ENCODE peak calls at places on chromosomes 13 and 19, in nine cellular contexts. One of them, this sample, is unnamed.

GRCh38 chr19:13441810-13442512 is 64.3 kb downstream of the CACNA1A start:
- DNase-seq in endothelial cell: peak
- DNase-seq in GM23338: peak
- DNase-seq in upper lobe of left lung: no peak
- DNase-seq in dorsolateral prefrontal cortex: no peak
- DNase-seq in astrocyte of the spinal cord: peak
- DNase-seq in progenitor cell of endocrine pancreas: peak
- DNase-seq in CD14-positive monocyte: no peak
- DNase-seq in RWPE1: peak
- DNase-seq in this sample: peak

GRCh38 chr19:18672606-18673337 is 10.7 kb upstream of the CRTC1 start:
- DNase-seq in endothelial cell: no peak
- DNase-seq in GM23338: peak
- DNase-seq in upper lobe of left lung: no peak
- DNase-seq in dorsolateral prefrontal cortex: no peak
- DNase-seq in astrocyte of the spinal cord: peak
- DNase-seq in progenitor cell of endocrine pancreas: no peak
- DNase-seq in CD14-positive monocyte: no peak
- DNase-seq in RWPE1: no peak
- DNase-seq in this sample: no peak

GRCh38 chr13:45321230-45321629 is 19.8 kb downstream of the TPT1 start:
- DNase-seq in endothelial cell: no peak
- DNase-seq in GM23338: no peak
- DNase-seq in upper lobe of left lung: no peak
- DNase-seq in dorsolateral prefrontal cortex: no peak
- DNase-seq in astrocyte of the spinal cord: no peak
- DNase-seq in progenitor cell of endocrine pancreas: no peak
- DNase-seq in CD14-positive monocyte: peak
- DNase-seq in RWPE1: no peak
- DNase-seq in this sample: no peak

GRCh38 chr19:50720181-50720920 is 749 bp upstream of the SHANK1 start:
- DNase-seq in endothelial cell: no peak
- DNase-seq in GM23338: no peak
- DNase-seq in upper lobe of left lung: peak
- DNase-seq in dorsolateral prefrontal cortex: no peak
- DNase-seq in astrocyte of the spinal cord: no peak
- DNase-seq in progenitor cell of endocrine pancreas: no peak
- DNase-seq in CD14-positive monocyte: no peak
- DNase-seq in RWPE1: no peak
- DNase-seq in this sample: peak

GRCh38 chr19:31348416-31349159 is 648 bp downstream of the TSHZ3 start:
- DNase-seq in endothelial cell: no peak
- DNase-seq in GM23338: peak
- DNase-seq in upper lobe of left lung: no peak
- DNase-seq in dorsolateral prefrontal cortex: no peak
- DNase-seq in astrocyte of the spinal cord: peak
- DNase-seq in progenitor cell of endocrine pancreas: no peak
- DNase-seq in CD14-positive monocyte: no peak
- DNase-seq in RWPE1: no peak
- DNase-seq in this sample: peak

GRCh38 chr19:2016041-2016807 is 710 bp upstream of the BTBD2 start:
- DNase-seq in endothelial cell: no peak
- DNase-seq in GM23338: peak
- DNase-seq in upper lobe of left lung: peak
- DNase-seq in dorsolateral prefrontal cortex: no peak
- DNase-seq in astrocyte of the spinal cord: peak
- DNase-seq in progenitor cell of endocrine pancreas: no peak
- DNase-seq in CD14-positive monocyte: no peak
- DNase-seq in RWPE1: peak
- DNase-seq in this sample: peak

GRCh38 chr19:39306075-39306474 is 9.9 kb downstream of the IFNL1 start:
- DNase-seq in endothelial cell: no peak
- DNase-seq in GM23338: no peak
- DNase-seq in upper lobe of left lung: no peak
- DNase-seq in dorsolateral prefrontal cortex: no peak
- DNase-seq in astrocyte of the spinal cord: no peak
- DNase-seq in progenitor cell of endocrine pancreas: no peak
- DNase-seq in CD14-positive monocyte: no peak
- DNase-seq in RWPE1: no peak
- DNase-seq in this sample: no peak

GRCh38 chr19:3970313-3970807 is 539 bp downstream of the DAPK3 start:
- DNase-seq in endothelial cell: no peak
- DNase-seq in GM23338: no peak
- DNase-seq in upper lobe of left lung: no peak
- DNase-seq in dorsolateral prefrontal cortex: no peak
- DNase-seq in astrocyte of the spinal cord: no peak
- DNase-seq in progenitor cell of endocrine pancreas: peak
- DNase-seq in CD14-positive monocyte: no peak
- DNase-seq in RWPE1: no peak
- DNase-seq in this sample: peak

GRCh38 chr19:1154731-1155351 is 19.2 kb downstream of the SBNO2 start:
- DNase-seq in endothelial cell: no peak
- DNase-seq in GM23338: no peak
- DNase-seq in upper lobe of left lung: peak
- DNase-seq in dorsolateral prefrontal cortex: no peak
- DNase-seq in astrocyte of the spinal cord: peak
- DNase-seq in progenitor cell of endocrine pancreas: no peak
- DNase-seq in CD14-positive monocyte: peak
- DNase-seq in RWPE1: peak
- DNase-seq in this sample: no peak

GRCh38 chr19:38850976-38851621 is 1.3 kb upstream of the HNRNPL start:
- DNase-seq in endothelial cell: peak
- DNase-seq in GM23338: peak
- DNase-seq in upper lobe of left lung: peak
- DNase-seq in dorsolateral prefrontal cortex: no peak
- DNase-seq in astrocyte of the spinal cord: no peak
- DNase-seq in progenitor cell of endocrine pancreas: peak
- DNase-seq in CD14-positive monocyte: no peak
- DNase-seq in RWPE1: no peak
- DNase-seq in this sample: peak

GRCh38 chr13:44243198-44243852 is 130.3 kb upstream of the SERP2 start:
- DNase-seq in endothelial cell: peak
- DNase-seq in GM23338: peak
- DNase-seq in upper lobe of left lung: no peak
- DNase-seq in dorsolateral prefrontal cortex: peak
- DNase-seq in astrocyte of the spinal cord: peak
- DNase-seq in progenitor cell of endocrine pancreas: no peak
- DNase-seq in CD14-positive monocyte: peak
- DNase-seq in RWPE1: peak
- DNase-seq in this sample: peak

GRCh38 chr13:99580500-99581268 is 79.4 kb downstream of the TM9SF2 start:
- DNase-seq in endothelial cell: no peak
- DNase-seq in GM23338: no peak
- DNase-seq in upper lobe of left lung: no peak
- DNase-seq in dorsolateral prefrontal cortex: no peak
- DNase-seq in astrocyte of the spinal cord: no peak
- DNase-seq in progenitor cell of endocrine pancreas: no peak
- DNase-seq in CD14-positive monocyte: no peak
- DNase-seq in RWPE1: no peak
- DNase-seq in this sample: no peak

GRCh38 chr13:99575376-99575775 is 74.1 kb downstream of the TM9SF2 start:
- DNase-seq in endothelial cell: no peak
- DNase-seq in GM23338: peak
- DNase-seq in upper lobe of left lung: peak
- DNase-seq in dorsolateral prefrontal cortex: no peak
- DNase-seq in astrocyte of the spinal cord: no peak
- DNase-seq in progenitor cell of endocrine pancreas: no peak
- DNase-seq in CD14-positive monocyte: no peak
- DNase-seq in RWPE1: no peak
- DNase-seq in this sample: no peak

GRCh38 chr13:99572921-99573320 is 71.6 kb downstream of the TM9SF2 start:
- DNase-seq in endothelial cell: no peak
- DNase-seq in GM23338: peak
- DNase-seq in upper lobe of left lung: no peak
- DNase-seq in dorsolateral prefrontal cortex: no peak
- DNase-seq in astrocyte of the spinal cord: no peak
- DNase-seq in progenitor cell of endocrine pancreas: no peak
- DNase-seq in CD14-positive monocyte: no peak
- DNase-seq in RWPE1: no peak
- DNase-seq in this sample: no peak

GRCh38 chr13:99582511-99582910 is 81.2 kb downstream of the TM9SF2 start:
- DNase-seq in endothelial cell: no peak
- DNase-seq in GM23338: no peak
- DNase-seq in upper lobe of left lung: no peak
- DNase-seq in dorsolateral prefrontal cortex: no peak
- DNase-seq in astrocyte of the spinal cord: no peak
- DNase-seq in progenitor cell of endocrine pancreas: no peak
- DNase-seq in CD14-positive monocyte: no peak
- DNase-seq in RWPE1: no peak
- DNase-seq in this sample: no peak

DNA sequence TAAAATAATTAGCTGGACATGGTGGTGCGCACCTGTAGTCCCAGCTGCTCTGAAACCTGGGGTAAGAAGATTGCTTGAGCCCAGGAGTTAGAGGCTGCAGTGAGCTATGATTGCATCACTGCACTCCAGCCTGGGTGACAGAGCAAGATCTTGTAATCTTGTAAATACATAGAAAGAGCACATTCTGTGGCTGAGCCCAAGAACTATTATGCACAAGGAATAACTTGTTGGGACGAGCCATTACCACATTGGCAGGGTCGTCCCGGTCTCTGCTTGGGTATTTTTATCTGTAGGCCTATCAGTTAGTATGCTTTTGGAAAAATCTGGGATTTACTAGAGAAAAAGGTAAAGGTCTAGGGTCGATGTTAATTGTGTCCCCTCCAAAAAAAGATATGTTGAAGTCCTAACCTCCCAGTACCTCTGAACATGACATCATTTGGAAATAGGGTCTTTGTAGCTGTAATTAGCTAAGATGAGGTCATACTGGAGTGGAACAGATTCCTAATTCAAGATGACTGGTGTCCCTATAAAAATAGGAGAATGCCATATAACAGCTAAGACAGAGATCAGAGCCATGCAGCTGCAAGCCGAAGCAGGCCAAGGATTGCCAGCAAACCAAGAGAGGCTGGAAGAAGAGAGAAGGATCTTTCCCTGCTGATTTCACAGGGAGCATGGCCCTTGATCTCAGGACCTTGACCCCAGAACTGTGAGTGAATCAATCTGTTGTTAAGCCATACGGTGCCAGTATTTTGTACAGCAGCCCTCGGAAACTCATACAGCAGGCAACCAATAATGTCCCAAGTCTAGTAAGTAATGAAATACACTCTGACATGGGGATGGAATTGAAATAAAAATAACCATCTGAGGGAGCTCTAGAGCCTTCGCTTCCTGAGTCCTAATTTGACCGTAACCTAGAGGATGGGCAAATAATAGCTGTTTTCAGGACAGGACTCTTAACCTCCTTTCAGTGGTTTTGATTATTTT is 77.0 kb downstream of the TM9SF2 start:
- DNase-seq in endothelial cell: no peak
- DNase-seq in GM23338: peak
- DNase-seq in upper lobe of left lung: no peak
- DNase-seq in dorsolateral prefrontal cortex: no peak
- DNase-seq in astrocyte of the spinal cord: no peak
- DNase-seq in progenitor cell of endocrine pancreas: no peak
- DNase-seq in CD14-positive monocyte: no peak
- DNase-seq in RWPE1: no peak
- DNase-seq in this sample: no peak
- TF ChIP-seq CTCF in endothelial cell: no peak
- TF ChIP-seq CTCF in GM23338: peak
- TF ChIP-seq CTCF in upper lobe of left lung: no peak
- TF ChIP-seq CTCF in dorsolateral prefrontal cortex: peak
- TF ChIP-seq CTCF in astrocyte of the spinal cord: peak
- TF ChIP-seq CTCF in progenitor cell of endocrine pancreas: no peak
- TF ChIP-seq CTCF in CD14-positive monocyte: no peak
- TF ChIP-seq CTCF in RWPE1: no peak
- TF ChIP-seq CTCF in this sample: no peak

GRCh38 chr19:51830263-51830662 is 35.3 kb downstream of the FPR3 start:
- DNase-seq in endothelial cell: no peak
- DNase-seq in GM23338: no peak
- DNase-seq in upper lobe of left lung: no peak
- DNase-seq in dorsolateral prefrontal cortex: no peak
- DNase-seq in astrocyte of the spinal cord: no peak
- DNase-seq in progenitor cell of endocrine pancreas: no peak
- DNase-seq in CD14-positive monocyte: peak
- DNase-seq in RWPE1: no peak
- DNase-seq in this sample: no peak
- TF ChIP-seq CTCF in endothelial cell: no peak
- TF ChIP-seq CTCF in GM23338: no peak
- TF ChIP-seq CTCF in upper lobe of left lung: peak
- TF ChIP-seq CTCF in dorsolateral prefrontal cortex: no peak
- TF ChIP-seq CTCF in astrocyte of the spinal cord: no peak
- TF ChIP-seq CTCF in progenitor cell of endocrine pancreas: no peak
- TF ChIP-seq CTCF in CD14-positive monocyte: peak
- TF ChIP-seq CTCF in RWPE1: peak
- TF ChIP-seq CTCF in this sample: no peak

DNA sequence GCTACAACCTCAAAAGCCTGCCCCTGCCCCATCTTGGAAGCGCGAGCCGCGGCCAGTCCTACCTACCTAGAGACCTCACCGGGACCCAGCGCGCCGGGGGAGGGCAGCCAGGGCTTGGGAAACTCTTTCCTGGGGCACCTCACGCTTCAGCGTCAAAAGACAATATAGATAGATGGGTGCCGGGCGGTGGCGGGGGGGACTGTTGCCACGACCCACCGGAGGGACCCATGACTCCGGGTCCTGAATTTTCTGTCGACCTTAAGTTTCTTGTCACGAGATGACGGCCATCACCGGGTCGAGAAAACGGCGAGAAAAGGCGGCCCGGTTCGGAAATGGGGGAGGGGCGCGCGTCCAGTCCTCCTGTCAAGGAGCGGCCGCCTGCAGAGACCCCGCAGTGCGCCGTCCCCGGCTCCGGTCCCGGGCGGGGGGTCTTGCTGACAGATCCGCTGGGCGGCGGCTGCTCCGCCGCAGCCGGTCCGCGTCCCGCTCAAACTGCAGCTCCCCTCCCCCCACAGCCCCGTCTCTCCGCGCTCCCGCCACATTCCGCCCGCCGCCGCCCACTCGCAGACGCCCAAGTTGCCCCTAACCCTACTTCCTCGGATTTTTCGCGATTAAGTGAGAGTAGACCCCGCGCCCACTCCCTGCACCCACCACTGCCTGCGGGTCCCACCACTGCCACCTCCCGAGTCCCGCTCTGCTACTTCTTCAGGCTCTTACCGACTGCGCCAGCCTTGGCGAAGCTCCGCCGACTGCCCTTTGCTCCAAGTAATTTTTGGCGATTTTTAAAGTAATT is 66.1 kb downstream of the KCNRG start:
- DNase-seq in endothelial cell: peak
- DNase-seq in GM23338: peak
- DNase-seq in upper lobe of left lung: peak
- DNase-seq in dorsolateral prefrontal cortex: peak
- DNase-seq in astrocyte of the spinal cord: peak
- DNase-seq in progenitor cell of endocrine pancreas: peak
- DNase-seq in CD14-positive monocyte: peak
- DNase-seq in RWPE1: no peak
- DNase-seq in this sample: peak
- TF ChIP-seq CTCF in endothelial cell: no peak
- TF ChIP-seq CTCF in GM23338: peak
- TF ChIP-seq CTCF in upper lobe of left lung: no peak
- TF ChIP-seq CTCF in dorsolateral prefrontal cortex: no peak
- TF ChIP-seq CTCF in astrocyte of the spinal cord: peak
- TF ChIP-seq CTCF in progenitor cell of endocrine pancreas: peak
- TF ChIP-seq CTCF in CD14-positive monocyte: no peak
- TF ChIP-seq CTCF in RWPE1: peak
- TF ChIP-seq CTCF in this sample: no peak

DNA sequence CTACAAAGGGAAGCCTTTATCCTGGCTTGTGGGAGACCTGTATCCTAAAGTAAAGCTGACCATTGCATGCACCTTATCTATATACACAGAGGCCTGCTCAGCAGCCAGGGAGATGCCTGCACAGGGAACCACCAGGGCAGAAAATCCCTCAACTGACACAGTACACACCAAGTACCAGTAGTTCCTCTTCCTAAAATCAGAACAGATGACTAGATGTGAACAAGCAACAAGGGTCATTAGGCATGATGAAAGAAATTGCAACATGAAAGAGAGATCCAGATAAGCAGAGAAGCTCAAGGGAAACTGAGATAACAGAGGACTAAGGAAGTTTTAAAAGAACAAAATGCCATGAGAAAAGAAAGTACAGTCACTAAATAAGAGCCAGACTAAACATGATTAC is 39.7 kb upstream of the SLC7A9 start:
- DNase-seq in endothelial cell: no peak
- DNase-seq in GM23338: no peak
- DNase-seq in upper lobe of left lung: no peak
- DNase-seq in dorsolateral prefrontal cortex: no peak
- DNase-seq in astrocyte of the spinal cord: no peak
- DNase-seq in progenitor cell of endocrine pancreas: no peak
- DNase-seq in CD14-positive monocyte: no peak
- DNase-seq in RWPE1: no peak
- DNase-seq in this sample: no peak
- TF ChIP-seq CTCF in endothelial cell: no peak
- TF ChIP-seq CTCF in GM23338: no peak
- TF ChIP-seq CTCF in upper lobe of left lung: no peak
- TF ChIP-seq CTCF in dorsolateral prefrontal cortex: no peak
- TF ChIP-seq CTCF in astrocyte of the spinal cord: no peak
- TF ChIP-seq CTCF in progenitor cell of endocrine pancreas: no peak
- TF ChIP-seq CTCF in CD14-positive monocyte: no peak
- TF ChIP-seq CTCF in RWPE1: no peak
- TF ChIP-seq CTCF in this sample: no peak